ENCODE peak calls at places on chromosome 18, in nine cellular contexts. B, J, F, C, T, A, I, H and N are unnamed samples.

GRCh38 chr18:31497711-31498449 is at the start of gene DSG2:
- DNase-seq in B (peak), J (no peak), F (peak), C (no peak), T (peak), A (peak), I (no peak), H (no peak), N (peak)

GRCh38 chr18:13256444-13257305 is 38.1 kb downstream of the LDLRAD4 start:
- DNase-seq in B (no peak), J (no peak), F (no peak), C (no peak), T (no peak), A (no peak), I (no peak), H (no peak), N (no peak)

GRCh38 chr18:68662779-68663178 is 52.1 kb downstream of the TMX3 start:
- DNase-seq in B (peak), J (no peak), F (no peak), C (no peak), T (peak), A (peak), I (no peak), H (peak), N (no peak)

GRCh38 chr18:46755315-46756171 is 1.3 kb downstream of the ST8SIA5 start:
- DNase-seq in B (no peak), J (no peak), F (no peak), C (no peak), T (no peak), A (no peak), I (no peak), H (no peak), N (no peak)

GRCh38 chr18:30106356-30106755 is 936.2 kb downstream of the DSC3 start:
- DNase-seq in B (no peak), J (no peak), F (no peak), C (no peak), T (peak), A (peak), I (no peak), H (no peak), N (no peak)

GRCh38 chr18:41372266-41372665 is 582.8 kb upstream of the PIK3C3 start:
- DNase-seq in B (no peak), J (no peak), F (no peak), C (no peak), T (no peak), A (no peak), I (no peak), H (no peak), N (no peak)

GRCh38 chr18:75429975-75430374 is 2.5 kb upstream of the SMIM21 start:
- DNase-seq in B (no peak), J (no peak), F (no peak), C (no peak), T (peak), A (no peak), I (no peak), H (no peak), N (no peak)

GRCh38 chr18:37432796-37433195 is 132.8 kb downstream of the CELF4 start:
- DNase-seq in B (no peak), J (no peak), F (no peak), C (no peak), T (no peak), A (no peak), I (no peak), H (no peak), N (no peak)

GRCh38 chr18:615773-616172 is 19.0 kb downstream of the CLUL1 start:
- DNase-seq in B (no peak), J (no peak), F (no peak), C (no peak), T (no peak), A (peak), I (no peak), H (no peak), N (no peak)

GRCh38 chr18:9130806-9131205 is 5.8 kb upstream of the ANKRD12 start:
- DNase-seq in B (peak), J (no peak), F (no peak), C (no peak), T (no peak), A (no peak), I (no peak), H (no peak), N (no peak)

GRCh38 chr18:57916684-57917083 is 113.6 kb upstream of the ATP8B1 start:
- DNase-seq in B (peak), J (no peak), F (no peak), C (no peak), T (no peak), A (no peak), I (no peak), H (no peak), N (no peak)

GRCh38 chr18:54254265-54254758 is 15.0 kb upstream of the POLI start:
- DNase-seq in B (peak), J (no peak), F (no peak), C (no peak), T (peak), A (peak), I (no peak), H (no peak), N (no peak)

GRCh38 chr18:2515408-2515807 is 55.9 kb downstream of the METTL4 start:
- DNase-seq in B (peak), J (no peak), F (no peak), C (no peak), T (no peak), A (no peak), I (no peak), H (peak), N (no peak)

GRCh38 chr18:47595816-47596501 is 334.5 kb downstream of the SMAD2 start:
- DNase-seq in B (no peak), J (no peak), F (peak), C (no peak), T (peak), A (peak), I (no peak), H (no peak), N (peak)

GRCh38 chr18:11998182-11998581 is 16.9 kb downstream of the IMPA2 start:
- DNase-seq in B (no peak), J (no peak), F (no peak), C (no peak), T (no peak), A (no peak), I (no peak), H (no peak), N (no peak)

GRCh38 chr18:28331551-28331950 is 154.6 kb upstream of the CDH2 start:
- DNase-seq in B (no peak), J (no peak), F (no peak), C (no peak), T (no peak), A (no peak), I (no peak), H (no peak), N (no peak)